ENCODE peak calls at places on chromosomes 7 and 10, in six cellular contexts. V is left lung, O is psoas muscle, A is transverse colon, J is neuronal stem cell, P is iPS DF 6.9. B is an unnamed sample.

GRCh38 chr10:78973901-78974408 is 94.8 kb upstream of the ZMIZ1 start:
- DNase-seq in V (peak; percentile 83), O (peak; percentile 89), A (no peak), J (peak; percentile 76), P (peak; percentile 33), B (peak; percentile 92)

GRCh38 chr10:17685227-17685840 is 41.4 kb downstream of the STAM start:
- DNase-seq in V (no peak), O (no peak), A (no peak), J (no peak), P (no peak), B (no peak)

GRCh38 chr7:104627516-104627915 is 299.1 kb downstream of the LHFPL3 start:
- DNase-seq in V (no peak), O (no peak), A (no peak), J (peak; percentile 47), P (peak; percentile 11), B (no peak)

GRCh38 chr7:134513169-134513752 is 14.1 kb upstream of the AKR1B10 start:
- DNase-seq in V (no peak), O (no peak), A (peak; percentile 18), J (peak; percentile 11), P (peak; percentile 27), B (peak; percentile 29)

GRCh38 chr7:18235819-18236218 is 208.2 kb upstream of the PRPS1L1 start:
- DNase-seq in V (no peak), O (no peak), A (no peak), J (no peak), P (no peak), B (no peak)

GRCh38 chr10:9824546-9825164 is 1193.0 kb upstream of the CELF2 start:
- DNase-seq in V (no peak), O (no peak), A (no peak), J (no peak), P (no peak), B (no peak)

GRCh38 chr7:94660006-94660405 is 4.1 kb upstream of the SGCE start:
- DNase-seq in V (no peak), O (no peak), A (no peak), J (no peak), P (no peak), B (no peak)

GRCh38 chr10:47009215-47009838 is 98.1 kb downstream of the PTPN20 start:
- DNase-seq in V (no peak), O (no peak), A (peak; percentile 48), J (no peak), P (no peak), B (no peak)

GRCh38 chr7:77425151-77426051 is 9.3 kb upstream of the GSAP start:
- DNase-seq in V (no peak), O (no peak), A (no peak), J (peak; percentile 64), P (no peak), B (no peak)

GRCh38 chr7:30932562-30932961 is 20.9 kb downstream of the AQP1 start:
- DNase-seq in V (no peak), O (no peak), A (no peak), J (no peak), P (no peak), B (no peak)

GRCh38 chr7:2520131-2520807 is 695 bp downstream of the LFNG start:
- DNase-seq in V (peak; percentile 61), O (no peak), A (peak; percentile 62), J (no peak), P (no peak), B (no peak)

GRCh38 chr7:112131016-112131415 is 75.2 kb downstream of the DOCK4 start:
- DNase-seq in V (no peak), O (no peak), A (no peak), J (no peak), P (no peak), B (no peak)

GRCh38 chr10:70615784-70616511 is 13.4 kb upstream of the PRF1 start:
- DNase-seq in V (no peak), O (no peak), A (no peak), J (no peak), P (no peak), B (no peak)

GRCh38 chr7:90709501-90710465 is 113.7 kb downstream of the CDK14 start:
- DNase-seq in V (no peak), O (no peak), A (no peak), J (no peak), P (no peak), B (no peak)

GRCh38 chr7:132394283-132395003 is 181.8 kb downstream of the PLXNA4 start:
- DNase-seq in V (no peak), O (no peak), A (no peak), J (no peak), P (no peak), B (no peak)

GRCh38 chr10:12006671-12007070 is 35.9 kb downstream of the UPF2 start:
- DNase-seq in V (no peak), O (no peak), A (no peak), J (no peak), P (no peak), B (no peak)

GRCh38 chr7:47453093-47454056 is 128.5 kb downstream of the TNS3 start:
- DNase-seq in V (peak; percentile 84), O (peak; percentile 92), A (peak; percentile 65), J (no peak), P (no peak), B (peak; percentile 69)

GRCh38 chr7:118183254-118183585 is 744 bp upstream of the LSM8 start:
- DNase-seq in V (no peak), O (no peak), A (no peak), J (no peak), P (no peak), B (no peak)

GRCh38 chr7:158357106-158357897 is 230.3 kb downstream of the PTPRN2 start:
- DNase-seq in V (peak; percentile 17), O (no peak), A (no peak), J (no peak), P (no peak), B (no peak)

GRCh38 chr10:102347236-102347828 is 48.2 kb upstream of the NFKB2 start:
- DNase-seq in V (no peak), O (peak; percentile 76), A (peak; percentile 30), J (peak; percentile 31), P (peak; percentile 18), B (no peak)

GRCh38 chr10:102341038-102341688 is 54.3 kb upstream of the NFKB2 start:
- DNase-seq in V (no peak), O (no peak), A (no peak), J (no peak), P (no peak), B (no peak)

GRCh38 chr10:102344067-102344466 is 51.4 kb upstream of the NFKB2 start:
- DNase-seq in V (no peak), O (no peak), A (no peak), J (no peak), P (no peak), B (no peak)

GRCh38 chr10:102342462-102342861 is 53.0 kb upstream of the NFKB2 start:
- DNase-seq in V (no peak), O (no peak), A (no peak), J (no peak), P (peak; percentile 35), B (no peak)

DNA sequence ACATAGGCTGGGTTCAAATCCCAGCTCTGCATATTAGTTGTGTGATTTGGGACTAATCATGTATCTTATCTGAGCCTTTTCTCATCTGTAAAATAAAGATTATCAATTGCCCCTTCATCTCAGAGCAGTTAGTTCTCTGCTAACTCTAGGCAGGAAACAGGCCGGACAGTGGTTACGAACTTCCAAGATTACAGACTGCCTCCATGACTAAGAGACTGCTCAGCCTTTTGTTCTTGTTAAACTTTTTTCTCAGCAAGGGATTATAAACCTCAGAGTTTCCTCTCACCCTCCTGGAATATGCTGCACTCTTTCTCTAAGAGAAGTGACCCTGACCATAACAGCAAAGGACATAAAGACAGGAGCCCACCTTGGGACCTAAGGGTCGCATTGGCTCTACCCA is 52.5 kb upstream of the NFKB2 start:
- DNase-seq in V (no peak), O (no peak), A (no peak), J (no peak), P (no peak), B (no peak)
- H3K4me3 ChIP-seq in V (no peak overlapping the region), O (no peak overlapping the region), A (no peak overlapping the region), J (no peak overlapping the region), P (no peak overlapping the region), B (no peak overlapping the region)

GRCh38 chr10:44424298-44424697 is 39.4 kb upstream of the CXCL12 start:
- DNase-seq in V (no peak), O (no peak), A (no peak), J (no peak), P (no peak), B (peak; percentile 19)

GRCh38 chr10:44419790-44420549 is 35.1 kb upstream of the CXCL12 start:
- DNase-seq in V (peak; percentile 19), O (no peak), A (no peak), J (no peak), P (no peak), B (no peak)

GRCh38 chr10:44424953-44425352 is 40.1 kb upstream of the CXCL12 start:
- DNase-seq in V (no peak), O (no peak), A (no peak), J (no peak), P (no peak), B (peak; percentile 35)

GRCh38 chr10:44422631-44423030 is 37.7 kb upstream of the CXCL12 start:
- DNase-seq in V (no peak), O (no peak), A (no peak), J (no peak), P (no peak), B (no peak)

GRCh38 chr10:44422153-44422552 is 37.3 kb upstream of the CXCL12 start:
- DNase-seq in V (peak; percentile 16), O (no peak), A (no peak), J (no peak), P (no peak), B (no peak)
- H3K27me3 ChIP-seq in V (no peaks in the 10 kb centered on the region), O (no peaks in the 10 kb centered on the region), A (no peaks in the 10 kb centered on the region), J (no peaks in the 10 kb centered on the region), P (no peaks in the 10 kb centered on the region), B (no peaks in the 10 kb centered on the region)

DNA sequence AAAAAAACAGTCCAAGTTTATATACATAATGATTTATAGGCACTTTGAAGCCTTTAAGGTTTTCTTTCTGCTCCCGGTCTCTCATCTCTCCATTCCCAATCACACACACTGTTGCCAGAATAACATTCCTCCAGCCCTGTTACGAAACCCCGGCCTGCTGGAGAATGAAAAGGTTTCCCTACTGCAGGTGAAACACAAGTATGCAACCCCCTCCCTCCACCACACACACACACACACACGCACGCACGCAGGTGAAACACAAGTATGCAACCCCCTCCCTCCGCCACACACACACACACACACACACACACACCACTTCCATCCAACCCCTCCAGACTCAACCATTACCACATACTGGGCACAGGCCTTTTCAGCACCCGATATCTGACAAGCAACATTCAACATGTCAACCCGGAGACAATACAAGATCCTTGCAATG is 87.5 kb downstream of the PARD3 start:
- DNase-seq in V (peak; percentile 50), O (no peak), A (no peak), J (no peak), P (no peak), B (no peak)
- H3K4me1 ChIP-seq in V (peaks cover 13% of the 10 kb centered on the region), O (peaks cover 56% of the 10 kb centered on the region), A (peaks cover 57% of the 10 kb centered on the region), J (peaks cover 9% of the 10 kb centered on the region), P (peaks cover 2% of the 10 kb centered on the region), B (peaks cover 6% of the 10 kb centered on the region)

GRCh38 chr7:142797342-142797798 is 26.6 kb downstream of the PRSS2 start:
- DNase-seq in V (no peak), O (no peak), A (no peak), J (no peak), P (no peak), B (no peak)

GRCh38 chr7:142800103-142800502 is 29.3 kb downstream of the PRSS2 start:
- DNase-seq in V (no peak), O (no peak), A (no peak), J (no peak), P (no peak), B (no peak)

GRCh38 chr7:142797799-142798377 is 27.1 kb downstream of the PRSS2 start:
- DNase-seq in V (no peak), O (no peak), A (no peak), J (no peak), P (no peak), B (no peak)

GRCh38 chr7:142799483-142799882 is 28.7 kb downstream of the PRSS2 start:
- DNase-seq in V (no peak), O (no peak), A (no peak), J (no peak), P (no peak), B (no peak)

GRCh38 chr7:142798451-142799438 is 28.0 kb downstream of the PRSS2 start:
- DNase-seq in V (no peak), O (no peak), A (no peak), J (no peak), P (no peak), B (no peak)
- H3K4me3 ChIP-seq in V (peak overlapping the region; percentile 29), O (no peak overlapping the region), A (peak overlapping the region; percentile 44), J (no peak overlapping the region), P (no peak overlapping the region), B (no peak overlapping the region)